ENCODE peak calls at places on chromosomes 3 and 15, in four cellular contexts. H is PC-3, A is neural progenitor cell, P is GM23248. C is an unnamed sample.

GRCh38 chr3:42751609-42752008 is 21.4 kb downstream of the CCDC13 start:
- DNase-seq in H (no peak), A (no peak), P (no peak), C (no peak)

GRCh38 chr15:47500823-47501222 is 216.5 kb upstream of the SEMA6D start:
- DNase-seq in H (no peak), A (no peak), P (no peak), C (no peak)

GRCh38 chr3:127675651-127676391 is 3.1 kb downstream of the ABTB1 start:
- DNase-seq in H (no peak), A (no peak), P (no peak), C (no peak)

GRCh38 chr3:185988080-185988815 is 50.4 kb upstream of the TRA2B start:
- DNase-seq in H (no peak), A (peak), P (peak), C (no peak)

GRCh38 chr3:194964809-194965208 is 279.1 kb downstream of the FAM43A start:
- DNase-seq in H (peak), A (no peak), P (no peak), C (no peak)

GRCh38 chr15:36818260-36818659 is 238.8 kb downstream of the CDIN1 start:
- DNase-seq in H (no peak), A (no peak), P (no peak), C (no peak)

GRCh38 chr3:189529889-189530288 is 101.3 kb upstream of the TP63 start:
- DNase-seq in H (no peak), A (no peak), P (no peak), C (no peak)

GRCh38 chr15:57565326-57565725 is 26.4 kb upstream of the MYZAP start:
- DNase-seq in H (peak), A (no peak), P (no peak), C (no peak)

GRCh38 chr3:49638445-49638844 is 35.7 kb upstream of the APEH start:
- DNase-seq in H (peak), A (no peak), P (peak), C (no peak)

GRCh38 chr3:38084019-38084968 is 45.3 kb downstream of the DLEC1 start:
- DNase-seq in H (peak), A (peak), P (peak), C (no peak)

GRCh38 chr3:72378287-72378686 is 470.0 kb downstream of the SHQ1 start:
- DNase-seq in H (no peak), A (no peak), P (no peak), C (no peak)

GRCh38 chr3:129344540-129345220 is 66.0 kb downstream of the HMCES start:
- DNase-seq in H (no peak), A (peak), P (no peak), C (no peak)

GRCh38 chr3:127195417-127195816 is 2.5 kb downstream of the PRR23E start:
- DNase-seq in H (no peak), A (no peak), P (no peak), C (no peak)

GRCh38 chr15:31774045-31774444 is 256.3 kb upstream of the CHRNA7 start:
- DNase-seq in H (no peak), A (peak), P (no peak), C (no peak)

GRCh38 chr3:150599611-150600297 is 3.4 kb upstream of the SELENOT start:
- DNase-seq in H (peak), A (no peak), P (peak), C (peak)

GRCh38 chr15:85582076-85582718 is 201.8 kb downstream of the AKAP13 start:
- DNase-seq in H (no peak), A (no peak), P (peak), C (no peak)

GRCh38 chr15:69760890-69761568 is 308.4 kb downstream of the RPLP1 start:
- DNase-seq in H (peak), A (no peak), P (peak), C (peak)

GRCh38 chr3:179005706-179006105 is 65.9 kb downstream of the ZMAT3 start:
- DNase-seq in H (no peak), A (no peak), P (no peak), C (no peak)

GRCh38 chr3:30170681-30171438 is 435.5 kb upstream of the TGFBR2 start:
- DNase-seq in H (no peak), A (no peak), P (no peak), C (peak)

GRCh38 chr3:10361375-10361774 is 40.5 kb upstream of the SEC13 start:
- DNase-seq in H (no peak), A (no peak), P (no peak), C (no peak)

GRCh38 chr3:159761377-159761776 is 227.3 kb upstream of the IL12A start:
- DNase-seq in H (peak), A (no peak), P (peak), C (no peak)

GRCh38 chr15:40785158-40785557 is 15.4 kb downstream of the C15orf62 start:
- DNase-seq in H (peak), A (no peak), P (no peak), C (no peak)

DNA sequence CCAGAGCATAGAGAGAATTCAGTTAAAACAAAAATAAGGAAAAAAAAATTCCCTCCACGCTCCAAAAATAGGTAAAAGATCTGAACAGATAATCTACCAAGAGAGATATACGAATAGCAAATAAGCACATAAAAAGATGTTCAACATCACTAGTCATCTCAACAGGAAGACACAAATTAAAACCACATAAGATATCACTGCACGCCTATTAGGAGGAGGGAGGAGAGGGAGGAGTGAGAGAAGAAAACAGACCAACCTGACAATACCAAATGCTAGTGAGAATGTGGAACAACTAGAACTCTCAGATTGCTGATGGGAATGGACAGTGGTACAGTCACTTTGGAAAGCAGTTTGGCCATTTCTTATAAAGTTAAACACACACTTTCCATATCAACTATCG is 212.5 kb downstream of the FMN1 start:
- DNase-seq in H (no peak), A (no peak), P (no peak), C (no peak)
- H3K9ac ChIP-seq in H (no peak), A (no peak), P (no peak), C (no peak)

DNA sequence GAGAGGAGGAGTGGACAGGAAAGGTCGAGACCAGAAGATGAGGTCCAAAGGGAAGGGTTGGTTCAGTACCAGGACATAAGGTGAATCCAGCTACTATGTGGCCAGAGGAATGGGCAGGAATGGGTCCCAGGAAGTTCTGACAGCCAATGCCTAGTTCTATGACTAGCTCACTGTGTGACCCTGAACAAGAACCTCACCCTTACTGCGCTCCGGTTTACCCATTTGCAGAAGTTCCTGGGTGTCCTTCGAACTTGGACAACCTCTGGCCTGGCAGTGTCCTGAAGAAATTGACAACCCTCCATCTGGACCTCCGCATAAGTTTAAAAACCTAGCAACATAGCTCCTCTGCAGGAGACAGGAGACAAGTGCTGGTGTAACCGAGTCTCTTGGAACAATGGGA is 12.2 kb upstream of the PSTPIP1 start:
- DNase-seq in H (no peak), A (no peak), P (no peak), C (no peak)
- TF ChIP-seq EZH2phosphoT487 in H (no peak), A (no peak), P (no peak), C (no peak)

DNA sequence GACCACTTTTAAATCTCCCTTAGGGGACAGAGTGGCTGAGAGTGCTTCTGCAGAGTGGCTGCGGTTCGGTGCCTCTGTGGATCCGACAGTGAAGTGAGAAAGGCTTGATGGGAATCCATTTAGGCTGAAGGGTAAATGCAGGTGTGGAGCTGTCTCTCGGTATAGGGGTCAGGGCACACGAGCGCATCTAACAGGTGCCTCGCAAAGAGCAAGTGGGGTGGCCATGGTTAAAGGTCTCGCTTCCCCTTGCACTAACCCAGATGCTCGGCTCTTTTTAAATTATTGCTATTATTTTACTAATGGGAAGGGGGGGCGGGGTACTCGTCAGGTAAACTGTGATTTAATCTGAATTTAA is 598 bp upstream of the GJD2 start:
- DNase-seq in H (no peak), A (no peak), P (no peak), C (no peak)
- H3K9ac ChIP-seq in H (no peak), A (no peak), P (no peak), C (no peak)

GRCh38 chr15:27273506-27273905 is 302.5 kb downstream of the GABRG3 start:
- DNase-seq in H (no peak), A (no peak), P (no peak), C (no peak)

GRCh38 chr15:27268923-27269322 is 297.9 kb downstream of the GABRG3 start:
- DNase-seq in H (no peak), A (no peak), P (no peak), C (no peak)

GRCh38 chr15:27272446-27272845 is 301.5 kb downstream of the GABRG3 start:
- DNase-seq in H (no peak), A (no peak), P (no peak), C (no peak)

DNA sequence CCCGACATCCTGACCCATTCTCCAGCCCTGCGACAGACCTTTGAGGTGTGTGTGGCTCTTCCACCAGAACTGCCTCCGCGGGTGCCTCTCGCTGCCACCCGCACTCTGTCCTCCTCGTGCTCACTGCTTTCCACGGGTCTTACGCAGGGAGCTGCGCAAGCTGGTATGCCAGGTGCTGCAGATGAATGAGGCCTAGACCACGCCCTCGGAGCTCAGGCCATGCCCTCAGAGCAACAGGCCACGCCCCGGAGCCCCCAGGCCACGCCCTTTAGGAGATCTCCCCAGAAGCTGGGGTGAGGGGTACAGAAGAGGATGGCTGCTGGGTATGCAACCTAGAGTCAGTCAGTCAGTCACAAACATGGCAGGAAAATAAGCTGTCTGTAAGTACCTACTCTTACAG is 300.3 kb downstream of the GABRG3 start:
- DNase-seq in H (no peak), A (no peak), P (no peak), C (no peak)
- TF ChIP-seq EZH2phosphoT487 in H (no peak), A (no peak), P (no peak), C (no peak)